ENCODE peak calls at places on chromosome 20, in six cellular contexts. R is NCI-H1436, Z is nucleus accumbens, K is amniotic stem cell, F is DMS153, D is T-helper 2 cell. O is an unnamed sample.

GRCh38 chr20:62618622-62619529 is 23.4 kb upstream of the SLCO4A1 start:
- DNase-seq in D (peak), R (no peak), Z (no peak), K (no peak), F (no peak), O (no peak)

GRCh38 chr20:34535301-34535840 is 19.1 kb downstream of the DYNLRB1 start:
- DNase-seq in Z (no peak), R (no peak), F (no peak), D (no peak), K (no peak), O (no peak)

GRCh38 chr20:38840053-38840893 is 34.8 kb downstream of the PPP1R16B start:
- DNase-seq in F (no peak), K (no peak), Z (peak), D (no peak), R (no peak), O (no peak)

GRCh38 chr20:21033817-21034216 is 72.3 kb downstream of the LINC00237 start:
- DNase-seq in K (no peak), F (no peak), D (no peak), Z (no peak), R (no peak), O (no peak)

GRCh38 chr20:63682384-63683139 is 13.9 kb upstream of the TNFRSF6B start:
- DNase-seq in D (no peak), Z (no peak), K (peak), F (no peak), R (no peak), O (no peak)

GRCh38 chr20:36152266-36152665 is 2.3 kb upstream of the EPB41L1 start:
- DNase-seq in R (no peak), K (no peak), F (no peak), D (no peak), Z (peak), O (no peak)

GRCh38 chr20:17026346-17026745 is 200.5 kb upstream of the PCSK2 start:
- DNase-seq in D (no peak), K (no peak), R (no peak), F (no peak), Z (no peak), O (no peak)

GRCh38 chr20:48128436-48128835 is 343.2 kb upstream of the SULF2 start:
- DNase-seq in D (no peak), R (no peak), K (no peak), Z (no peak), F (no peak), O (no peak)

GRCh38 chr20:50783903-50784302 is 11.0 kb upstream of the BCAS4 start:
- DNase-seq in D (no peak), K (no peak), F (no peak), R (no peak), Z (no peak), O (no peak)

GRCh38 chr20:57137676-57138075 is 128.8 kb downstream of the BMP7 start:
- DNase-seq in R (no peak), F (no peak), Z (no peak), K (no peak), D (no peak), O (no peak)

GRCh38 chr20:52372169-52372568 is 180.6 kb upstream of the ZFP64 start:
- DNase-seq in R (no peak), D (no peak), F (no peak), Z (no peak), K (no peak), O (no peak)

GRCh38 chr20:49452011-49452482 is 30.4 kb downstream of the KCNB1 start:
- DNase-seq in F (no peak), K (no peak), Z (peak), D (no peak), R (no peak), O (no peak)

GRCh38 chr20:34948030-34948429 is 7.6 kb downstream of the GSS start:
- DNase-seq in R (no peak), K (peak), D (no peak), F (no peak), Z (no peak), O (no peak)

GRCh38 chr20:46128310-46129151 is 10.4 kb downstream of the CD40 start:
- DNase-seq in R (peak), D (no peak), F (no peak), K (no peak), Z (no peak), O (no peak)

GRCh38 chr20:12113468-12114371 is 196.0 kb downstream of the BTBD3 start:
- DNase-seq in D (no peak), Z (no peak), K (no peak), F (peak), R (no peak), O (peak)

GRCh38 chr20:38270869-38271608 is 10.5 kb upstream of the KIAA1755 start:
- DNase-seq in D (no peak), Z (no peak), F (no peak), R (no peak), K (peak), O (no peak)

GRCh38 chr20:52490715-52491430 is 299.3 kb upstream of the ZFP64 start:
- DNase-seq in D (no peak), R (no peak), F (no peak), K (peak), Z (no peak), O (no peak)

GRCh38 chr20:21125849-21126840 is at the start of gene KIZ:
- DNase-seq in F (peak), D (peak), K (peak), Z (peak), R (peak), O (peak)

GRCh38 chr20:61263084-61263695 is 11.1 kb downstream of the CDH4 start:
- DNase-seq in R (no peak), F (no peak), Z (no peak), K (no peak), D (no peak), O (no peak)

GRCh38 chr20:9838378-9839295 is at the start of gene PAK5:
- DNase-seq in D (no peak), R (peak), F (peak), Z (peak), K (no peak), O (no peak)

GRCh38 chr20:23074052-23074451 is 12.1 kb downstream of the CD93 start:
- DNase-seq in F (no peak), Z (no peak), D (no peak), K (no peak), R (no peak), O (no peak)

GRCh38 chr20:49685809-49686208 is 27.9 kb downstream of the B4GALT5 start:
- DNase-seq in K (no peak), Z (no peak), F (no peak), D (no peak), R (no peak), O (no peak)

GRCh38 chr20:11379257-11380011 is 538.3 kb upstream of the BTBD3 start:
- DNase-seq in R (no peak), D (peak), K (no peak), F (no peak), Z (no peak), O (no peak)

GRCh38 chr20:3839328-3839727 is 7.3 kb upstream of the MAVS start:
- DNase-seq in Z (no peak), R (no peak), D (peak), F (no peak), K (no peak), O (no peak)

GRCh38 chr20:41005361-41005729 is 23.3 kb upstream of the TOP1 start:
- DNase-seq in D (no peak), R (no peak), K (peak), Z (no peak), F (no peak), O (peak)

GRCh38 chr20:15706719-15707118 is 866.5 kb downstream of the KIF16B start:
- DNase-seq in D (no peak), R (no peak), Z (no peak), K (no peak), F (no peak), O (no peak)

GRCh38 chr20:61611401-61611800 is 359.3 kb downstream of the CDH4 start:
- DNase-seq in R (no peak), K (no peak), D (no peak), F (no peak), Z (no peak), O (no peak)

GRCh38 chr20:32969356-32970114 is 34.7 kb downstream of the SUN5 start:
- DNase-seq in D (no peak), F (no peak), Z (no peak), K (no peak), R (no peak), O (no peak)

GRCh38 chr20:32052090-32052791 is at the start of gene HCK:
- DNase-seq in D (no peak), F (no peak), Z (no peak), K (no peak), R (no peak), O (no peak)

GRCh38 chr20:44495257-44495656 is 19.6 kb downstream of the TTPAL start:
- DNase-seq in K (no peak), D (no peak), R (no peak), Z (no peak), F (no peak), O (no peak)

GRCh38 chr20:51536116-51537069 is 6.1 kb downstream of the NFATC2 start:
- DNase-seq in Z (no peak), D (peak), K (no peak), F (peak), R (no peak), O (no peak)

GRCh38 chr20:8721098-8721497 is 347.8 kb upstream of the PLCB4 start:
- DNase-seq in Z (no peak), K (peak), D (peak), F (peak), R (peak), O (peak)

GRCh38 chr20:37649017-37649416 is 44.8 kb upstream of the CTNNBL1 start:
- DNase-seq in F (no peak), R (no peak), D (no peak), K (no peak), Z (no peak), O (no peak)

O was measured in tibial nerve.